ENCODE peak calls at places on chromosomes 11 and 22, in nine cellular contexts. V is fibroblast of mammary gland, T is type B pancreatic cell, B is progenitor cell of endocrine pancreas, C is RWPE1, G is AG10803, Z is left lung, F is WTC11, Q is fibroblast of pulmonary artery. Y is an unnamed sample.

GRCh38 chr22:49469896-49470740 is 357.6 kb downstream of the BRD1 start:
- DNase-seq in G (no peak), F (no peak), V (no peak), T (no peak), Q (no peak), C (no peak), B (no peak), Z (no peak), Y (no peak)

GRCh38 chr22:46509416-46510089 is 27.9 kb downstream of the CELSR1 start:
- DNase-seq in T (no peak), Z (no peak), G (no peak), Q (no peak), C (no peak), F (no peak), B (no peak), V (no peak), Y (no peak)

GRCh38 chr22:47049078-47049609 is 286.7 kb downstream of the TBC1D22A start:
- DNase-seq in Q (no peak), B (no peak), V (no peak), Z (peak), G (no peak), F (no peak), C (peak), T (no peak), Y (no peak)

GRCh38 chr22:42964994-42965699 is 49.8 kb downstream of the PACSIN2 start:
- DNase-seq in V (peak), F (peak), Z (no peak), G (peak), C (no peak), T (no peak), Q (no peak), B (no peak), Y (no peak)

GRCh38 chr11:128417607-128418324 is 169.6 kb downstream of the ETS1 start:
- DNase-seq in B (no peak), Z (no peak), V (peak), F (no peak), Q (peak), C (peak), G (peak), T (no peak), Y (no peak)

GRCh38 chr22:24402460-24403192 is 24.8 kb upstream of the ADORA2A start:
- DNase-seq in F (no peak), G (peak), Q (peak), B (no peak), Z (peak), V (peak), T (no peak), C (peak), Y (peak)

GRCh38 chr22:30887418-30887817 is 81.2 kb downstream of the MORC2 start:
- DNase-seq in C (no peak), Z (peak), V (no peak), Q (no peak), F (no peak), T (no peak), B (no peak), G (no peak), Y (no peak)

GRCh38 chr11:64855596-64856304 is 11.3 kb upstream of the CDC42BPG start:
- DNase-seq in Z (peak), F (no peak), Q (no peak), T (no peak), V (no peak), B (no peak), G (no peak), C (no peak), Y (no peak)

GRCh38 chr11:65382804-65383368 is 440 bp upstream of the SLC25A45 start:
- DNase-seq in F (no peak), T (no peak), Z (peak), C (peak), Q (no peak), G (peak), V (no peak), B (no peak), Y (peak)

GRCh38 chr11:9120659-9121350 is 29.4 kb upstream of the SCUBE2 start:
- DNase-seq in V (no peak), C (no peak), G (no peak), F (peak), Z (no peak), B (no peak), Q (no peak), T (no peak), Y (peak)

GRCh38 chr11:2449548-2450320 is 4.9 kb downstream of the KCNQ1 start:
- DNase-seq in Z (no peak), T (no peak), G (no peak), V (no peak), B (no peak), Q (no peak), C (no peak), F (no peak), Y (no peak)

GRCh38 chr11:85414175-85414574 is 213.0 kb downstream of the DLG2 start:
- DNase-seq in Q (no peak), V (no peak), Z (no peak), G (no peak), B (no peak), F (no peak), C (no peak), T (no peak), Y (no peak)

GRCh38 chr11:10452211-10452767 is 2.8 kb upstream of the AMPD3 start:
- DNase-seq in T (no peak), F (no peak), G (no peak), V (no peak), Q (no peak), B (no peak), C (no peak), Z (no peak), Y (no peak)

GRCh38 chr22:36743011-36743410 is 32.9 kb downstream of the IFT27 start:
- DNase-seq in G (no peak), T (peak), B (no peak), F (peak), Q (no peak), V (no peak), Z (no peak), C (no peak), Y (peak)

GRCh38 chr11:30740071-30740470 is 153.9 kb upstream of the MPPED2 start:
- DNase-seq in C (no peak), Z (no peak), Q (no peak), G (peak), B (no peak), T (no peak), F (no peak), V (no peak), Y (no peak)

DNA sequence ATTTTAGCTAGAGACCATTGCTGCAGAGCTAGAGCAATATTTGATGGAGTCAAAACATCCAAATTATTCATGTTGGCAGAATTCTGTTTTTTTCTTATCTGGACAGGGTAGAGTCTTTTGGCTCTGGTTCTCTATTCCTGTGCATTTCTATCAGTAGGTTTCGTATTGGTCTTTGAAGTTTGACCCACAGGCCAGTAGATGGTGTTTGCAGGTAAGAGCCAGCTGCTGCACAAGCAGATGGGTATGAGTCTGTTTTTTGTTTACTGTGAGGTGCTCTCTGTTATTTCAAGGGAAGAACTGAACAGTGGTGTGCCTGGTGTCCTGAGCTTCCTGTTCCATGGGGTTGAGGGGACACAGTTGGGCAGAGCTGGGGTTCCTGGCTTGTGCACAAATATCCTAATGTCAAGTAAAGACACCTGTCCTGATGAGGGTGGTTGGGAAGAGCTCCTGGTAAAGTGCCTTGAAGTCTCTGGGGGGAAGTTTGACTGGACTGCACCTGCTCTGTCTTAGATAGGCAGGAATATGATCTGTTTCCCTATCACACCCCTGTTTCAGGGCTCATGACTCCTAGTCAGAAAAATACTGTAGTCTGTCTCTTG is 34.0 kb upstream of the SLC22A25 start:
- DNase-seq in F (no peak), C (no peak), Q (no peak), V (no peak), Z (no peak), T (no peak), G (no peak), B (no peak), Y (no peak)
- TF ChIP-seq CTCF in F (no peak), C (no peak), Q (peak), V (no peak), Z (no peak), T (no peak), G (no peak), B (no peak), Y (no peak)

DNA sequence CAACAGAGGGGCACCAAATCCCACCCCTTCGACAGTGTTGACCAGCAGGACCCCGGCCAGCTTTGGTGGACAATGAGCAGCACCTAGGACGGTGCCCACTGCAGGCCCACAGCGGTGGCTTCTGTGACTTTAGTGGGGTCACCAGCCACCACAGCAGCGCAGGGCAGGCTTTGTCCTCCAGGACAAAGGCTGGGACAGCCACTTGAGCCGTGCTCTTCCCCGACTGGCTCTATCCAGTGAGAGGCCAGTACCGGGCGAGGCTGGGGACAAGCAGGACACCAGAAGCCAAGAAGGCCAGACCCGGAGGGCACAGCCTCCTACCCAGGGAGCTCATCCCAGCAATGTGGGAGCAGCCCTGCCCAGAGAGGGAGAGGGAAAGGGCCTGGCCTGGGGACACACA is 98.7 kb upstream of the RTL6 start:
- DNase-seq in G (no peak), F (no peak), T (no peak), Z (no peak), B (no peak), C (no peak), V (no peak), Q (no peak), Y (no peak)
- TF ChIP-seq CTCF in G (no peak), F (no peak), T (no peak), Z (no peak), B (no peak), C (no peak), V (no peak), Q (no peak), Y (no peak)

GRCh38 chr11:117468888-117469287 is 141.2 kb downstream of the CEP164 start:
- DNase-seq in Z (no peak), V (no peak), F (peak), G (no peak), T (no peak), C (no peak), B (no peak), Q (no peak), Y (no peak)
- TF ChIP-seq CTCF in Z (no peak), V (no peak), F (no peak), G (no peak), T (no peak), C (no peak), B (no peak), Q (no peak), Y (no peak)

GRCh38 chr11:109426442-109426841 is 4.5 kb downstream of the C11orf87 start:
- DNase-seq in V (peak), G (no peak), C (no peak), F (no peak), Q (no peak), T (no peak), Z (no peak), B (no peak), Y (no peak)
- TF ChIP-seq CTCF in V (peak), G (peak), C (no peak), F (no peak), Q (peak), T (peak), Z (no peak), B (peak), Y (peak)

GRCh38 chr11:612201-612960 is 3.4 kb downstream of the IRF7 start:
- DNase-seq in C (no peak), T (no peak), Z (peak), Q (peak), F (no peak), G (peak), B (no peak), V (peak), Y (peak)
- TF ChIP-seq CTCF in C (no peak), T (peak), Z (no peak), Q (peak), F (no peak), G (peak), B (peak), V (peak), Y (peak)

GRCh38 chr11:17972987-17973386 is 39.9 kb downstream of the SERGEF start:
- DNase-seq in C (peak), Z (no peak), F (peak), T (no peak), G (peak), B (peak), V (peak), Q (peak), Y (no peak)
- TF ChIP-seq CTCF in C (peak), Z (peak), F (peak), T (peak), G (peak), B (peak), V (peak), Q (peak), Y (peak)

GRCh38 chr11:27524155-27524554 is 17.6 kb upstream of the LIN7C start:
- DNase-seq in F (peak), B (no peak), Z (no peak), Q (peak), V (peak), G (peak), C (peak), T (no peak), Y (no peak)
- TF ChIP-seq CTCF in F (no peak), B (peak), Z (no peak), Q (peak), V (peak), G (peak), C (no peak), T (no peak), Y (peak)

GRCh38 chr11:71372693-71373657 is 75.2 kb downstream of the DHCR7 start:
- DNase-seq in T (no peak), Z (no peak), B (no peak), F (no peak), G (peak), V (peak), Q (peak), C (peak), Y (no peak)
- TF ChIP-seq CTCF in T (peak), Z (no peak), B (peak), F (no peak), G (peak), V (peak), Q (peak), C (peak), Y (peak)

DNA sequence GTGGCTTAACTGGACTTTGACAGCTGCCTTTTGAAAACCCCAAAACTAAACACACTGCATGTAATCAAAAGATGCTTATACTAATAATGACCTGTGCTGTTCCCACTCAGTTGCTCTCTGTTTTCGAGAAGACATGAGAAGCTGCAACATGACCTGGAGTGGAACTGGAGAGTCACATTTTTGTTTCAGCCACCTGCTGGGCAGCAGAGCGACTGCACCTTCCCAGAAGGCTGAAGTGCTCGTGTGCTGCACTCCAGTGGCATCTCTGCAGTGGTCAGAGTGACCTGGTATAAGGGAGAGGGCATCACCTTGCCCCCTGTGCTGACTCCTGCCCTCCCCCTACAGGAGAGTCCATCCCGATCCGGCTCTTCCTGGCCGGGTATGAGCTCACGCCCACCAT is 8.6 kb downstream of the THYN1 start:
- DNase-seq in C (no peak), Q (peak), T (no peak), Z (no peak), G (peak), B (no peak), F (no peak), V (peak), Y (no peak)
- TF ChIP-seq CTCF in C (peak), Q (peak), T (peak), Z (peak), G (peak), B (peak), F (no peak), V (peak), Y (peak)

Y was measured in osteocyte.